ENCODE peak calls at places on chromosomes 3 and 15, in five cellular contexts. One of them, this sample, is unnamed.

GRCh38 chr15:85623648-85624047 is 171.1 kb downstream of the KLHL25 start:
- DNase-seq in H9: no peak
- DNase-seq in H1: no peak
- DNase-seq in mesenchymal stem cell: peak
- DNase-seq in trophoblast cell: peak
- DNase-seq in this sample: no peak

GRCh38 chr3:49461443-49462171 is 8.5 kb upstream of the DAG1 start:
- DNase-seq in H9: peak
- DNase-seq in H1: peak
- DNase-seq in mesenchymal stem cell: peak
- DNase-seq in trophoblast cell: peak
- DNase-seq in this sample: no peak

GRCh38 chr3:155495387-155495786 is 201.9 kb upstream of the STRIT1 start:
- DNase-seq in H9: no peak
- DNase-seq in H1: no peak
- DNase-seq in mesenchymal stem cell: peak
- DNase-seq in trophoblast cell: no peak
- DNase-seq in this sample: no peak

GRCh38 chr3:170330366-170330765 is 27.1 kb upstream of the SKIL start:
- DNase-seq in H9: peak
- DNase-seq in H1: no peak
- DNase-seq in mesenchymal stem cell: no peak
- DNase-seq in trophoblast cell: peak
- DNase-seq in this sample: no peak

GRCh38 chr15:34603095-34603494 is 19.6 kb upstream of the GOLGA8B start:
- DNase-seq in H9: no peak
- DNase-seq in H1: no peak
- DNase-seq in mesenchymal stem cell: peak
- DNase-seq in trophoblast cell: no peak
- DNase-seq in this sample: no peak

GRCh38 chr15:96947830-96948229 is 617.3 kb downstream of the NR2F2 start:
- DNase-seq in H9: peak
- DNase-seq in H1: no peak
- DNase-seq in mesenchymal stem cell: peak
- DNase-seq in trophoblast cell: peak
- DNase-seq in this sample: peak

GRCh38 chr15:84098604-84099003 is 137.0 kb upstream of the GOLGA6L4 start:
- DNase-seq in H9: no peak
- DNase-seq in H1: no peak
- DNase-seq in mesenchymal stem cell: no peak
- DNase-seq in trophoblast cell: no peak
- DNase-seq in this sample: no peak

GRCh38 chr15:66071160-66071559 is 182.4 kb downstream of the MEGF11 start:
- DNase-seq in H9: no peak
- DNase-seq in H1: no peak
- DNase-seq in mesenchymal stem cell: no peak
- DNase-seq in trophoblast cell: no peak
- DNase-seq in this sample: no peak

GRCh38 chr15:63970723-63971426 is 75.4 kb downstream of the DAPK2 start:
- DNase-seq in H9: peak
- DNase-seq in H1: no peak
- DNase-seq in mesenchymal stem cell: no peak
- DNase-seq in trophoblast cell: peak
- DNase-seq in this sample: no peak

GRCh38 chr15:39429898-39430357 is 151.0 kb upstream of the THBS1 start:
- DNase-seq in H9: no peak
- DNase-seq in H1: no peak
- DNase-seq in mesenchymal stem cell: peak
- DNase-seq in trophoblast cell: no peak
- DNase-seq in this sample: no peak

GRCh38 chr3:182212479-182213076 is 500.9 kb downstream of the SOX2 start:
- DNase-seq in H9: peak
- DNase-seq in H1: peak
- DNase-seq in mesenchymal stem cell: peak
- DNase-seq in trophoblast cell: peak
- DNase-seq in this sample: no peak

GRCh38 chr15:66287461-66288055 is 5.8 kb upstream of the DIS3L start:
- DNase-seq in H9: no peak
- DNase-seq in H1: no peak
- DNase-seq in mesenchymal stem cell: peak
- DNase-seq in trophoblast cell: peak
- DNase-seq in this sample: peak

GRCh38 chr3:194128202-194128907 is 7.6 kb upstream of the HES1 start:
- DNase-seq in H9: no peak
- DNase-seq in H1: no peak
- DNase-seq in mesenchymal stem cell: no peak
- DNase-seq in trophoblast cell: peak
- DNase-seq in this sample: no peak

GRCh38 chr3:114319453-114319852 is 25.6 kb downstream of the TIGIT start:
- DNase-seq in H9: peak
- DNase-seq in H1: peak
- DNase-seq in mesenchymal stem cell: peak
- DNase-seq in trophoblast cell: peak
- DNase-seq in this sample: peak

GRCh38 chr15:88375234-88375926 is 91.8 kb downstream of the MRPL46 start:
- DNase-seq in H9: no peak
- DNase-seq in H1: no peak
- DNase-seq in mesenchymal stem cell: no peak
- DNase-seq in trophoblast cell: peak
- DNase-seq in this sample: peak

GRCh38 chr15:78875107-78875914 is 2.6 kb downstream of the MORF4L1 start:
- DNase-seq in H9: no peak
- DNase-seq in H1: no peak
- DNase-seq in mesenchymal stem cell: peak
- DNase-seq in trophoblast cell: peak
- DNase-seq in this sample: no peak

GRCh38 chr3:134430950-134431445 is 54.8 kb downstream of the ANAPC13 start:
- DNase-seq in H9: no peak
- DNase-seq in H1: no peak
- DNase-seq in mesenchymal stem cell: no peak
- DNase-seq in trophoblast cell: peak
- DNase-seq in this sample: no peak

GRCh38 chr3:64321747-64322146 is 96.5 kb upstream of the PRICKLE2 start:
- DNase-seq in H9: peak
- DNase-seq in H1: no peak
- DNase-seq in mesenchymal stem cell: peak
- DNase-seq in trophoblast cell: peak
- DNase-seq in this sample: no peak

GRCh38 chr3:34202975-34203374 is 404.5 kb downstream of the PDCD6IP start:
- DNase-seq in H9: no peak
- DNase-seq in H1: no peak
- DNase-seq in mesenchymal stem cell: no peak
- DNase-seq in trophoblast cell: no peak
- DNase-seq in this sample: no peak

GRCh38 chr15:78565951-78566774 is 843 bp downstream of the CHRNA5 start:
- DNase-seq in H9: peak
- DNase-seq in H1: no peak
- DNase-seq in mesenchymal stem cell: peak
- DNase-seq in trophoblast cell: peak
- DNase-seq in this sample: peak

GRCh38 chr15:90762109-90762508 is 45.0 kb downstream of the BLM start:
- DNase-seq in H9: no peak
- DNase-seq in H1: no peak
- DNase-seq in mesenchymal stem cell: peak
- DNase-seq in trophoblast cell: peak
- DNase-seq in this sample: no peak

GRCh38 chr3:194988495-194989165 is 282.3 kb downstream of the XXYLT1 start:
- DNase-seq in H9: no peak
- DNase-seq in H1: no peak
- DNase-seq in mesenchymal stem cell: no peak
- DNase-seq in trophoblast cell: no peak
- DNase-seq in this sample: no peak

GRCh38 chr15:91132079-91132478 is 32.0 kb downstream of the SV2B start:
- DNase-seq in H9: no peak
- DNase-seq in H1: no peak
- DNase-seq in mesenchymal stem cell: no peak
- DNase-seq in trophoblast cell: no peak
- DNase-seq in this sample: no peak

GRCh38 chr3:171954644-171955365 is 84.6 kb upstream of the FNDC3B start:
- DNase-seq in H9: no peak
- DNase-seq in H1: no peak
- DNase-seq in mesenchymal stem cell: peak
- DNase-seq in trophoblast cell: no peak
- DNase-seq in this sample: no peak

GRCh38 chr3:156638271-156638670 is 36.1 kb upstream of the TIPARP start:
- DNase-seq in H9: no peak
- DNase-seq in H1: no peak
- DNase-seq in mesenchymal stem cell: no peak
- DNase-seq in trophoblast cell: no peak
- DNase-seq in this sample: no peak

GRCh38 chr3:192819001-192819569 is 91.7 kb upstream of the FGF12 start:
- DNase-seq in H9: no peak
- DNase-seq in H1: no peak
- DNase-seq in mesenchymal stem cell: peak
- DNase-seq in trophoblast cell: peak
- DNase-seq in this sample: no peak

GRCh38 chr3:81554348-81554747 is 207.1 kb downstream of the GBE1 start:
- DNase-seq in H9: no peak
- DNase-seq in H1: no peak
- DNase-seq in mesenchymal stem cell: peak
- DNase-seq in trophoblast cell: no peak
- DNase-seq in this sample: no peak

GRCh38 chr3:129627350-129628168 is 21.1 kb upstream of the PLXND1 start:
- DNase-seq in H9: peak
- DNase-seq in H1: no peak
- DNase-seq in mesenchymal stem cell: peak
- DNase-seq in trophoblast cell: peak
- DNase-seq in this sample: peak

GRCh38 chr3:120093923-120094775 is at the start of gene GSK3B:
- DNase-seq in H9: peak
- DNase-seq in H1: peak
- DNase-seq in mesenchymal stem cell: no peak
- DNase-seq in trophoblast cell: peak
- DNase-seq in this sample: peak

GRCh38 chr3:129560931-129561594 is 18.1 kb downstream of the H1-8 start:
- DNase-seq in H9: no peak
- DNase-seq in H1: no peak
- DNase-seq in mesenchymal stem cell: peak
- DNase-seq in trophoblast cell: no peak
- DNase-seq in this sample: no peak

DNA sequence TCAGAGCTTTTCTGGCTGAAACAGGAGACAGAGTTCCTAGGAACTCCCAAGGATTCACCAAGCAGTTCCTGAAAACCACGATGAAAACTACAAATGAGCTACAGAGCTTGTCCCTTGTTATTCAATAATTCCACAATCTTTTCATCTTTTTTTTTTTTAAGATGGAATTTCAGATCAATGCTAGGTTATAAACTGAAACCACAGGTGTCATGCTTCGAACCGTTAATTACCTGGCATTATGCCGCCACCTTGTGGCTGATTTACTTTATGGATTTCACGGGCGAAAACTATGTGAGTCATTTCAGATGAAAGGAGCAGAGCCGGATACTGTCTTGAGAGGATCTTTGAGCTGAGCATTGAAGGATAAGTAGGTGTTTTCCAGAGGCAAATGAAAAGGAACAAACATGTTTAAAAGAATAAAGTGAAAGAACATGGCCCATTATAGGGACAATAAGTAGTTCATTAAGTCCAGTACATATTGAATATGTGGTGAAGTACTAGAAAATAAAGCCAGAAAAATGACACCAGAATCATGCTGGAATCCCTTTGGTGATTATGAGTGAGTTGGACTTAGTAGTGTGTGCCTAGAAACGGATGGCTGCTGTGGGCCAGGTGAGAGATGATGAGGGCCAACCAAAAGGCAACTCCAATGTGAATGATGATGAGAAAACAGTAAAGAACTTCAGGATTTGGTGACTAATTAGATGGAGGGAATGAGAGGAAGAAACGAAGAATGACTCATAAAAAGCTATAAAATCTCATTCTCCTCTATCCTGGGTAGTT is 3.5 kb downstream of the CRYGS start:
- DNase-seq in H9: peak
- DNase-seq in H1: peak
- DNase-seq in mesenchymal stem cell: peak
- DNase-seq in trophoblast cell: peak
- DNase-seq in this sample: peak
- H3K27ac ChIP-seq in H9: no peak
- H3K27ac ChIP-seq in H1: no peak
- H3K27ac ChIP-seq in mesenchymal stem cell: no peak
- H3K27ac ChIP-seq in trophoblast cell: no peak
- H3K27ac ChIP-seq in this sample: no peak

GRCh38 chr15:72205273-72205672 is 7.7 kb upstream of the GRAMD2A start:
- DNase-seq in H9: no peak
- DNase-seq in H1: no peak
- DNase-seq in mesenchymal stem cell: no peak
- DNase-seq in trophoblast cell: no peak
- DNase-seq in this sample: no peak
- H2BK12ac ChIP-seq in H9: no peak
- H2BK12ac ChIP-seq in H1: no peak
- H2BK12ac ChIP-seq in mesenchymal stem cell: no peak
- H2BK12ac ChIP-seq in trophoblast cell: no peak
- H2BK12ac ChIP-seq in this sample: no peak

DNA sequence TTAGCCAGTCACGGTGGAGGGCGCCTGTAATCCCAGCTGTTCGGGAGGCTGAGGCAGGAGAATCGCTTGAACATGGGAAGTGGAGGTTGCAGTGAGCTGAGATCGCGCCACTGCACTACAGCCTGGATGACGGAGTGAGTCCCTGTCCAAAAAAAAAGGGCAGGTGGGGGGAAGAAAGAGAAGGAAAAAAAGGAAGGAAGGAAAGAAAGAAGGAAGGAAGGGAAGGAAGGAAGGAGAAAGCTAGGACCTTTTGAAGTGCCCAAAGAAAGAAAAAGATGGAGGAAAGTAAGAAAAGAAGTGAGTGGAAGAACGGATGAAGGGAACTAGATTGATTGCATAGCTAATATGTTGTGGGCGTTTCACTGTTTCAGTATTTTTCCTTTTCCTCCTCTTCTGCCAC is 41.9 kb downstream of the BHLHE40 start:
- DNase-seq in H9: no peak
- DNase-seq in H1: no peak
- DNase-seq in mesenchymal stem cell: no peak
- DNase-seq in trophoblast cell: no peak
- DNase-seq in this sample: no peak
- H3K4me2 ChIP-seq in H9: no peak
- H3K4me2 ChIP-seq in H1: no peak
- H3K4me2 ChIP-seq in mesenchymal stem cell: no peak
- H3K4me2 ChIP-seq in trophoblast cell: no peak
- H3K4me2 ChIP-seq in this sample: no peak

GRCh38 chr3:123067689-123068226 is 933 bp downstream of the PDIA5 start:
- DNase-seq in H9: no peak
- DNase-seq in H1: no peak
- DNase-seq in mesenchymal stem cell: no peak
- DNase-seq in trophoblast cell: peak
- DNase-seq in this sample: no peak
- H3K27ac ChIP-seq in H9: no peak
- H3K27ac ChIP-seq in H1: no peak
- H3K27ac ChIP-seq in mesenchymal stem cell: no peak
- H3K27ac ChIP-seq in trophoblast cell: peak
- H3K27ac ChIP-seq in this sample: no peak

GRCh38 chr3:173336261-173336660 is 61.3 kb upstream of the NLGN1 start:
- DNase-seq in H9: no peak
- DNase-seq in H1: no peak
- DNase-seq in mesenchymal stem cell: no peak
- DNase-seq in trophoblast cell: no peak
- DNase-seq in this sample: no peak
- H2BK12ac ChIP-seq in H9: no peak
- H2BK12ac ChIP-seq in H1: no peak
- H2BK12ac ChIP-seq in mesenchymal stem cell: no peak
- H2BK12ac ChIP-seq in trophoblast cell: no peak
- H2BK12ac ChIP-seq in this sample: no peak

This sample was measured in neuronal stem cell.